ENCODE peak calls at places on chromosome 4, in seven cellular contexts. A is GM12878, O is HCT116, H is sigmoid colon, M is upper lobe of left lung, J is GM23338, B is transverse colon. I is an unnamed sample. For H3K36me3, the result is how much of the 10 kb centered on the place peaks cover.

GRCh38 chr4:146165840-146166239 is 9.7 kb upstream of the LSM6 start:
- DNase-seq in A (no peak), O (no peak), H (no peak), M (no peak), J (no peak), B (no peak), I (no peak)

GRCh38 chr4:17717301-17717700 is 64.1 kb downstream of the FAM184B start:
- DNase-seq in A (no peak), O (no peak), H (no peak), M (no peak), J (no peak), B (no peak), I (no peak)

GRCh38 chr4:179124957-179125356 is 1682.7 kb upstream of the AGA start:
- DNase-seq in A (no peak), O (no peak), H (no peak), M (no peak), J (peak), B (no peak), I (no peak)

GRCh38 chr4:70996014-70996353 is 2.5 kb downstream of the DCK start:
- DNase-seq in A (no peak), O (no peak), H (no peak), M (no peak), J (no peak), B (no peak), I (no peak)

GRCh38 chr4:7649741-7650531 is 215.2 kb upstream of the PSAPL1 start:
- DNase-seq in A (peak), O (peak), H (peak), M (no peak), J (no peak), B (peak), I (no peak)

GRCh38 chr4:4734425-4734824 is 125.0 kb upstream of the MSX1 start:
- DNase-seq in A (no peak), O (no peak), H (peak), M (peak), J (no peak), B (no peak), I (no peak)

GRCh38 chr4:140151700-140152014 is 2.3 kb downstream of the MAML3 start:
- DNase-seq in A (no peak), O (peak), H (peak), M (no peak), J (peak), B (peak), I (peak)

GRCh38 chr4:15906024-15906443 is 32.5 kb downstream of the FGFBP1 start:
- DNase-seq in A (no peak), O (peak), H (no peak), M (peak), J (peak), B (peak), I (peak)

GRCh38 chr4:38310446-38311043 is 350.3 kb downstream of the PTTG2 start:
- DNase-seq in A (peak), O (no peak), H (no peak), M (no peak), J (peak), B (peak), I (no peak)
- TF ChIP-seq POLR2AphosphoS5 in A (peak), O (no peak), H (no peak), M (no peak), J (no peak), B (no peak), I (no peak)

DNA sequence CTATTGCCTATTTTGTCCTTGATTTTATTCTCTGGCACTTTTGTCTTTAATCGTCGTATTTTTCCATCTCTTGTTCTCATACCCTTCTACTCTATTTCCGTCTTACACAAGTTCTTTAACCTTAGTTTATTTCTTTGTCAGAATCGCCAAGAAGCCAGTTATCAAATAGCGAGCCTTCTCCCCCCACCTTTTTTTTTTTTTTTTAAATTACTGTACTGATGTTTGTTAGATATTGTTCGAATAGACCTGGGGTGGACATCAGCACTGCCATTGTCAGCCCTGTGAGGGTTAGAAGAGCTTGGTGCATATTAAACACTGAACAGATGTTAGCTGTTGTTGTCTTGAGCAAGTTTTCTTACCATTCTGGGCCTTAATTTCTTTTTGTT is 1.2 kb downstream of the SPCS3 start:
- DNase-seq in A (no peak), O (no peak), H (no peak), M (no peak), J (no peak), B (no peak), I (no peak)
- H3K27ac ChIP-seq in A (peak), O (peak), H (peak), M (peak), J (no peak), B (peak), I (peak)

GRCh38 chr4:112585977-112586736 is 50.6 kb downstream of the ZGRF1 start:
- DNase-seq in A (no peak), O (no peak), H (no peak), M (no peak), J (peak), B (no peak), I (no peak)
- H3K36me3 ChIP-seq in A (under half), O (under half), H (under half), M (under half), J (under half), B (under half), I (under half)

DNA sequence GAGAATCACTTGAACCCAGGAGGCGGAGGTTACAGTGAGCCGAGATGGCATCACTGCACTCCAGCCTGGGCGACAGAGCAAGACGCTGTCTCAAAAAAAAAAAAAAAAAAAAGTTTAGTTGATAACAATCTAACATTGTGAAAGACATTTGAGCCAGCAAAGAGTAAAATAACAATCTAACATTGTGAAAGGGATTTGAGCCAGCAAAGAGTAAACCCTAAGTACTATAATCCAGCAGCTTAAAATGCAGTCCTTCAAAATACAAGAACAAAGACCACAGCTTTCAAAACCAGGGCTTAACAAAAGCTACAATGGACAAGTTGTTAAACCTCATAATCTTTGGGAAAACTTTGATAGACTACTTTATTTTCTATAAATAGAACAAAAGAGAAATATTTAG is 16.9 kb downstream of the MFAP3L start:
- DNase-seq in A (no peak), O (no peak), H (no peak), M (no peak), J (no peak), B (no peak), I (no peak)
- TF ChIP-seq POLR2AphosphoS5 in A (no peak), O (no peak), H (no peak), M (no peak), J (no peak), B (no peak), I (no peak)

DNA sequence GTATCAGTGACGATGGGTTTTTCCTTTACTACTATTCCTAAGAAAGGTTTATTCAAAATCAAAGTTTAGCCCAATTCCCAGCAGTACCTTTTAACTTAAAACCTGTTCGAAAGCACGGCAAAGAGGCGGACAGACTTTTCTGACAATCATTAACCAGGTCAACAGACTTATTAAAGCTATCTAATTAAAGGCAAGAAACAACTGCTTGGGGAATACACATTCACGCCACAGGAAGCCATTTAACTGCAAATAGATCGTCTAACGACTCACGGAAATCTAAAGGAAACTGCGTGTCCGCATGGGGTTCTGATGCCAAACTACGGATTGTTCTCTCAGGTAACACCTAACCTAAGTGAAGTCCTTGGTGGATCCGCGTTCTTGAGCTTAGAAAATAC is 660 bp upstream of the USP53 start:
- DNase-seq in A (no peak), O (no peak), H (no peak), M (no peak), J (no peak), B (no peak), I (peak)
- H3K27ac ChIP-seq in A (no peak), O (peak), H (peak), M (peak), J (peak), B (peak), I (peak)

GRCh38 chr4:173311368-173311767 is 22.8 kb downstream of the HMGB2 start:
- DNase-seq in A (no peak), O (no peak), H (no peak), M (no peak), J (no peak), B (no peak), I (no peak)

GRCh38 chr4:173307778-173308177 is 26.4 kb downstream of the HMGB2 start:
- DNase-seq in A (no peak), O (no peak), H (no peak), M (no peak), J (no peak), B (no peak), I (no peak)
- H3K36me3 ChIP-seq in A (under half), O (under half), H (under half), M (under half), J (under half), B (under half), I (under half)

GRCh38 chr4:19021617-19022016 is 1000.1 kb upstream of the LCORL start:
- DNase-seq in A (no peak), O (no peak), H (no peak), M (no peak), J (no peak), B (no peak), I (no peak)
- TF ChIP-seq POLR2AphosphoS5 in A (no peak), O (no peak), H (no peak), M (no peak), J (no peak), B (no peak), I (no peak)

GRCh38 chr4:40626183-40626990 is 3.3 kb downstream of the RBM47 start:
- DNase-seq in A (no peak), O (no peak), H (no peak), M (no peak), J (peak), B (no peak), I (no peak)

GRCh38 chr4:40627540-40627939 is 2.1 kb downstream of the RBM47 start:
- DNase-seq in A (no peak), O (no peak), H (no peak), M (no peak), J (no peak), B (no peak), I (no peak)

GRCh38 chr4:40630335-40631021 is 814 bp upstream of the RBM47 start:
- DNase-seq in A (peak), O (peak), H (peak), M (peak), J (peak), B (peak), I (peak)

GRCh38 chr4:40629401-40630334 is at the start of gene RBM47:
- DNase-seq in A (no peak), O (peak), H (peak), M (peak), J (peak), B (peak), I (peak)

DNA sequence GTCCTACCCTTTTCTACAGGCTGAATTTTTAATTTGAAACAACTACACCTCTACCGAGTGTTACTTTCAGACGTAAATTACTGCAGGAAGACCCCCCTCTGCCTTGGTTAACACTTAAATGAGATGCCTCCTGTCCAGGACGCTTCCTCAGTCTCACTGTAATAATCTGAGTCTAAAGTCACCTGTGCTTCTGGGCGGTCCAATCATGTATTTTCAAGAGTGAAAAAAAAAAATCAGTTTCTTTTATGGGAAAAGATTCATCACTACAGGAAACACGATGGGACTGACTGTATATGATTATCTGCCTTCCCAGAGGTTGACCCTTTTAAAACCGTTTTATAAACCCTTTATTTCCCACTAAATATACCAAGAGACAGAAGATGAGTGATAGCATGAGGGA is 776 bp downstream of the RBM47 start:
- DNase-seq in A (no peak), O (no peak), H (no peak), M (no peak), J (peak), B (no peak), I (no peak)
- H3K27ac ChIP-seq in A (peak), O (peak), H (peak), M (peak), J (peak), B (peak), I (peak)

DNA sequence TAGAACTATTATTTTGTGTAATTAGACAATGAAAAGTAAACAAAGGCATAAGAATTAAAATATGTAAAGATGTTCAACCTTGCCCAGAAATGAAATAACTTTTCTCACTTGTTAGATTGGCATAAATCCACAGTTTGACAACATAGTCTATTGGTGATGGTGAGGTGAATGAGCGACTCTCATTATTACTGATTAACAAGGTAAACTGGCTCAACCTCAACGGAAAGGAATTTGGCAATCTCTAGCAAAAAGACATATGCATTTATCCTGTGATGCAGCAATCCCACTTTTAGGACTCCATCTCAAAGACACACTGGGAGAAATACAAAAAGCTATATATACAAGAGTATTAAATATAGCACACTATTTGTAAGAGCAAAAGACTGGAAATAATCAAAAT is 22.3 kb downstream of the UBA6 start:
- DNase-seq in A (no peak), O (no peak), H (no peak), M (no peak), J (no peak), B (no peak), I (no peak)
- H3K36me3 ChIP-seq in A (under half), O (under half), H (half or more), M (under half), J (under half), B (under half), I (half or more)

DNA sequence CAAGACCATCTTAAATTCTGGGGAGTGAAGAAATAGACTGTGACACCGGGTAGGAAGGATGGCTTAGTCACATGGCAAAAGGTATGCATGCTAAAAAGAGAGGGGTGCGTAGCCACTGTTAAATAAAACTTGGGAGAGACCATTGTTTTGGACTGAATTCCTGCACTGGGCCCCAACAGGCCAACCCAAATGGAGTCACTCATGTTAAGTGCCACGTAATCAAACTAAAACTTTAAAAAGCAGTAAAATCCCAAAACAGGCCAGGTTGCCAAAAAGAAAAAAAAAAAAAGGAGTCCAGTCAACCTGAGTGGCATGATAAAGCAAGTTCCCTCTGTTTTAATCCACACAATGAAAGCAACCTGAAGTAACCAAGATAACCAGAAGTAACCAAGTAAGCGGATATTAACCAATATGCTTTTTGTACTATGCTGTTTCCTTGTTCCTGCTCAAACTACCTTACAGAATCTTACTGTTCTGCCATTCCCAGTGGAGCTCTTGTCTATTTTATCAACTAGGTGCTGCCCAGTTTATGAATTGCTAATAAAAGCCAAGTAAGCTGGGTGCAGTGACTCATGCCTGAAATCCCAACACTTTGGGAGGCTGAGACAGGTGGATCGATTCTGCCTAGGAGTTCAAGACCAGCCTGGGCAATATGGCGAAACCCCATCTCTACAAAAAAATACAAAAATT is 124.6 kb upstream of the ENPP6 start:
- DNase-seq in A (no peak), O (no peak), H (no peak), M (no peak), J (no peak), B (no peak), I (peak)
- TF ChIP-seq POLR2AphosphoS5 in A (no peak), O (no peak), H (no peak), M (no peak), J (no peak), B (no peak), I (no peak)

I was measured in suprapubic skin.